ENCODE peak calls at places on chromosomes 6 and 20, in four cellular contexts. A is fibroblast of pulmonary artery, Y is transverse colon, P is IMR-90. Z is an unnamed sample.

GRCh38 chr6:74182992-74183391 is 487.0 kb downstream of the CD109 start:
- DNase-seq in A (no peak), Y (no peak), P (peak), Z (peak)

GRCh38 chr6:20463396-20463795 is 61.7 kb downstream of the E2F3 start:
- DNase-seq in A (no peak), Y (no peak), P (no peak), Z (no peak)

GRCh38 chr6:40541556-40542174 is 45.5 kb downstream of the LRFN2 start:
- DNase-seq in A (no peak), Y (no peak), P (no peak), Z (no peak)

GRCh38 chr6:129709909-129710721 is at the start of gene ARHGAP18:
- DNase-seq in A (peak), Y (peak), P (peak), Z (peak)

GRCh38 chr6:71288228-71289038 is at the start of gene OGFRL1:
- DNase-seq in A (peak), Y (peak), P (peak), Z (peak)

GRCh38 chr6:143238306-143238705 is 177.6 kb downstream of the AIG1 start:
- DNase-seq in A (no peak), Y (no peak), P (no peak), Z (no peak)

GRCh38 chr6:156775717-156776116 is 1.5 kb upstream of the ARID1B start:
- DNase-seq in A (no peak), Y (no peak), P (no peak), Z (no peak)

GRCh38 chr20:12555369-12555768 is 453.4 kb upstream of the SPTLC3 start:
- DNase-seq in A (no peak), Y (no peak), P (no peak), Z (no peak)

GRCh38 chr6:106967936-106968555 is 6.5 kb downstream of the CD24 start:
- DNase-seq in A (no peak), Y (no peak), P (no peak), Z (no peak)

GRCh38 chr20:19628570-19629134 is 129.4 kb upstream of the RIN2 start:
- DNase-seq in A (peak), Y (peak), P (peak), Z (peak)

GRCh38 chr20:63177134-63177784 is 38.7 kb downstream of the YTHDF1 start:
- DNase-seq in A (no peak), Y (no peak), P (no peak), Z (no peak)

GRCh38 chr6:167428664-167429063 is 103.8 kb downstream of the TTLL2 start:
- DNase-seq in A (no peak), Y (no peak), P (no peak), Z (no peak)

GRCh38 chr6:130825772-130826441 is 1.3 kb upstream of the SMLR1 start:
- DNase-seq in A (no peak), Y (no peak), P (no peak), Z (no peak)

GRCh38 chr6:41591859-41592502 is 45.8 kb downstream of the FOXP4 start:
- DNase-seq in A (peak), Y (peak), P (peak), Z (peak)
- TF ChIP-seq CTCF in A (peak), Y (peak), P (peak), Z (peak)

DNA sequence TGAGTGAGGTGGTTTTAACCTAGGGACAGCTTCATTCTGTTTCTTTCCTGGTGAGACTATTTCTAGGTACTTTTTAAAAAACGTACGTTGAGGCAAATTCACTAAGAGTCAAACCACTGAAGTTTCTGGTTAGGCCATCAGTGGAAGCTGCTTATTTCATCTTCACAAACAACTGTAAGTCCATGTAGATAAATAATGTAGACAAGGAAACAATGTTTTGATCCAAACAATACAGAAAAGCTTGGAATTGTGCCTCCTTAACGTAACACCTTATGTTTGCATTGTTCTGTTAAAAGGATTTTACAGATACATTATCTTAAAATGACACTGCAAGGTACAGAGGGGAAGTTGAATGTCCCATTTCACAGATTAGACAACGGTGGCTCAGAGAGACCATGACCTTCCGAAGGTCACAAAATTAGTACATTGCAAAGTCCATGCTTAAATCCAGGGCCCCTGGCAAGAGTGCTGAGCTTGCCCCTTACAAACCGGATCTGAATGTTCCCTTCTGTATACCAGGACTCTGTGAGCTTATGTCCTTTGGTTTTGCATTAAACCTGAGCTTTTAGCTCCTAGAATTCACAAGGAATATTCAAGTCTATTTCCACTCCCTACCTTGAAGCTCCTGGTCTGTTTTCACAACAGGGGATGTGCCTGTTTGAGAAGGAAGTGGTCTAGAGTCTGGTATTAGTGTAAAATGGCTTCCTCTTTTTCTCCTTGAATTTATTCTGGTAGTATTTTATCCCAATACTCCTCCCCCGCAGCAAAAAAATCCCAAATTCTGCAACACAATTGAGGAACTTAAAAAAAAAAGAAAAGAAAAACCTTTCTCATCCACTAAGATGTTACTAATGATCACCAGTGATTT is 28.8 kb upstream of the ZNF217 start:
- DNase-seq in A (peak), Y (no peak), P (no peak), Z (peak)
- H3K4me3 ChIP-seq in A (no peak), Y (no peak), P (no peak), Z (no peak)

GRCh38 chr6:93423542-93423941 is 4.2 kb upstream of the EPHA7 start:
- DNase-seq in A (peak), Y (peak), P (no peak), Z (no peak)

GRCh38 chr6:93418448-93419303 is 683 bp downstream of the EPHA7 start:
- DNase-seq in A (peak), Y (peak), P (no peak), Z (no peak)

GRCh38 chr6:93419304-93420162 is at the start of gene EPHA7:
- DNase-seq in A (peak), Y (peak), P (peak), Z (peak)

GRCh38 chr6:93420163-93420806 is 926 bp upstream of the EPHA7 start:
- DNase-seq in A (no peak), Y (no peak), P (no peak), Z (no peak)

GRCh38 chr6:93424303-93425064 is 5.1 kb upstream of the EPHA7 start:
- DNase-seq in A (peak), Y (no peak), P (no peak), Z (no peak)
- TF ChIP-seq CTCF in A (peak), Y (no peak), P (peak), Z (peak)

GRCh38 chr6:133892444-133893323 is 3.8 kb downstream of the TCF21 start:
- DNase-seq in A (no peak), Y (no peak), P (peak), Z (no peak)
- H3K4me3 ChIP-seq in A (peak), Y (peak), P (peak), Z (no peak)

GRCh38 chr20:39394461-39394860 is 432.3 kb downstream of the DHX35 start:
- DNase-seq in A (no peak), Y (no peak), P (no peak), Z (no peak)

GRCh38 chr20:39395478-39396291 is 433.5 kb downstream of the DHX35 start:
- DNase-seq in A (no peak), Y (no peak), P (no peak), Z (no peak)

GRCh38 chr20:39397646-39398045 is 435.5 kb downstream of the DHX35 start:
- DNase-seq in A (no peak), Y (no peak), P (no peak), Z (no peak)

GRCh38 chr20:39398656-39399055 is 436.5 kb downstream of the DHX35 start:
- DNase-seq in A (no peak), Y (no peak), P (no peak), Z (no peak)

DNA sequence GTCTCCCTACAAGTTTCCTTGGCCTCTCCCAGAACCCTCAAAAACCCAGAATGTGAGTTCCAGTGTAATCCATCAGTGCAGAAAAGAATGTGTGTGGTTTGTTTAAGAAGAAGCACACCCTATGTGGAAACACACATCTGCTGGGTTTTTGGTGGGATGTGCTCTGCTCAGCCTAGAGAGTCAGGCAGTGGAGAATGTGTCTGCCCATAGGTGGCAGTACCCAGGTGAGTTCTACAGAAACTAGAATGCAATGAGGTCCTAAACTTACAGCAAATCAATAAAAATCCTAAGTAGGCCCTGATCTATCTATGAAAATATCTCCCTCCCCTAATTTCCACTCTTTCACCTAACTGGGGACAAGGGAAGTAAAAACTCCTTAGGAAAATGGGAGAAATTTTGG is 437.3 kb downstream of the DHX35 start:
- DNase-seq in A (no peak), Y (no peak), P (no peak), Z (no peak)
- TF ChIP-seq CTCF in A (no peak), Y (no peak), P (no peak), Z (no peak)